ENCODE peak calls at places on chromosome 11, in four cellular contexts. I is BJ, B is pancreas, V is GM23338. S is an unnamed sample. For H3K27me3, the result is how much of the 10 kb centered on the place peaks cover.

GRCh38 chr11:9660886-9661285 is 3.0 kb upstream of the SWAP70 start:
- DNase-seq in I (no peak), B (no peak), V (no peak), S (no peak)

GRCh38 chr11:9820260-9820659 is 156.4 kb downstream of the SWAP70 start:
- DNase-seq in I (no peak), B (no peak), V (no peak), S (peak)

GRCh38 chr11:128835741-128836410 is 31.2 kb downstream of the KCNJ1 start:
- DNase-seq in I (no peak), B (peak), V (peak), S (no peak)

GRCh38 chr11:203056-203944 is 3.9 kb downstream of the BET1L start:
- DNase-seq in I (no peak), B (no peak), V (no peak), S (no peak)

GRCh38 chr11:119805663-119806062 is 76.7 kb upstream of the NECTIN1 start:
- DNase-seq in I (no peak), B (no peak), V (no peak), S (no peak)

GRCh38 chr11:831951-832528 is 712 bp upstream of the CD151 start:
- DNase-seq in I (no peak), B (no peak), V (no peak), S (no peak)

GRCh38 chr11:129458756-129459535 is 83.3 kb downstream of the BARX2 start:
- DNase-seq in I (no peak), B (no peak), V (no peak), S (no peak)

GRCh38 chr11:82896183-82896582 is 4.0 kb downstream of the PRCP start:
- DNase-seq in I (no peak), B (no peak), V (no peak), S (no peak)

GRCh38 chr11:119722281-119722794 is 6.7 kb downstream of the NECTIN1 start:
- DNase-seq in I (no peak), B (peak), V (peak), S (no peak)

GRCh38 chr11:82089426-82089825 is 644.2 kb downstream of the FAM181B start:
- DNase-seq in I (no peak), B (no peak), V (no peak), S (no peak)

GRCh38 chr11:119120639-119121007 is 757 bp upstream of the HINFP start:
- DNase-seq in I (no peak), B (no peak), V (no peak), S (no peak)

GRCh38 chr11:12537778-12538401 is 136.3 kb upstream of the TEAD1 start:
- DNase-seq in I (no peak), B (no peak), V (peak), S (peak)

GRCh38 chr11:113849713-113850112 is 25.7 kb downstream of the USP28 start:
- DNase-seq in I (no peak), B (no peak), V (peak), S (no peak)

GRCh38 chr11:30015725-30016449 is 943 bp downstream of the KCNA4 start:
- DNase-seq in I (no peak), B (no peak), V (peak), S (no peak)

GRCh38 chr11:62337682-62338181 is 484 bp downstream of the ASRGL1 start:
- DNase-seq in I (no peak), B (peak), V (peak), S (no peak)

GRCh38 chr11:101583180-101584128 is at the start of gene TRPC6:
- DNase-seq in I (no peak), B (no peak), V (peak), S (no peak)

GRCh38 chr11:36372101-36372767 is 76.1 kb downstream of the PRR5L start:
- DNase-seq in I (no peak), B (no peak), V (no peak), S (peak)

GRCh38 chr11:2671748-2672147 is 28.0 kb downstream of the KCNQ1OT1 start:
- DNase-seq in I (no peak), B (no peak), V (no peak), S (no peak)

GRCh38 chr11:12765428-12765827 is 91.2 kb downstream of the TEAD1 start:
- DNase-seq in I (no peak), B (no peak), V (no peak), S (no peak)

GRCh38 chr11:125214466-125215204 is 50.1 kb downstream of the PKNOX2 start:
- DNase-seq in I (no peak), B (no peak), V (no peak), S (no peak)

GRCh38 chr11:67604815-67605214 is 1.9 kb upstream of the NDUFV1 start:
- DNase-seq in I (no peak), B (no peak), V (no peak), S (no peak)

GRCh38 chr11:96154802-96155520 is 188.0 kb downstream of the MAML2 start:
- DNase-seq in I (no peak), B (no peak), V (no peak), S (no peak)

GRCh38 chr11:19370100-19370861 is 129.5 kb upstream of the E2F8 start:
- DNase-seq in I (no peak), B (no peak), V (no peak), S (peak)

GRCh38 chr11:115364892-115365291 is 139.3 kb downstream of the CADM1 start:
- DNase-seq in I (no peak), B (no peak), V (no peak), S (no peak)

GRCh38 chr11:43941257-43941879 is 1.1 kb upstream of the C11orf96 start:
- DNase-seq in I (no peak), B (no peak), V (no peak), S (no peak)

GRCh38 chr11:91981995-91982394 is 242.6 kb upstream of the FAT3 start:
- DNase-seq in I (peak), B (peak), V (no peak), S (peak)

GRCh38 chr11:113085446-113085845 is 124.2 kb downstream of the NCAM1 start:
- DNase-seq in I (no peak), B (no peak), V (no peak), S (no peak)

GRCh38 chr11:113477321-113477720 is 2.1 kb upstream of the DRD2 start:
- DNase-seq in I (no peak), B (no peak), V (peak), S (no peak)

GRCh38 chr11:69830086-69830485 is 10.9 kb upstream of the FGF3 start:
- DNase-seq in I (no peak), B (no peak), V (no peak), S (no peak)

GRCh38 chr11:128532016-128532570 is 55.3 kb downstream of the ETS1 start:
- DNase-seq in I (no peak), B (no peak), V (no peak), S (no peak)

GRCh38 chr11:57474751-57475115 is 14.4 kb downstream of the RTN4RL2 start:
- DNase-seq in I (no peak), B (no peak), V (peak), S (no peak)
- H3K27me3 ChIP-seq in I (under half), B (under half), V (under half), S (under half)

GRCh38 chr11:79413258-79413657 is 27.6 kb downstream of the TENM4 start:
- DNase-seq in I (peak), B (peak), V (peak), S (peak)
- H3K27me3 ChIP-seq in I (under half), B (under half), V (under half), S (under half)

GRCh38 chr11:71115770-71116434 is 136.5 kb downstream of the SHANK2 start:
- DNase-seq in I (no peak), B (no peak), V (no peak), S (no peak)
- H3K27me3 ChIP-seq in I (under half), B (under half), V (under half), S (under half)

DNA sequence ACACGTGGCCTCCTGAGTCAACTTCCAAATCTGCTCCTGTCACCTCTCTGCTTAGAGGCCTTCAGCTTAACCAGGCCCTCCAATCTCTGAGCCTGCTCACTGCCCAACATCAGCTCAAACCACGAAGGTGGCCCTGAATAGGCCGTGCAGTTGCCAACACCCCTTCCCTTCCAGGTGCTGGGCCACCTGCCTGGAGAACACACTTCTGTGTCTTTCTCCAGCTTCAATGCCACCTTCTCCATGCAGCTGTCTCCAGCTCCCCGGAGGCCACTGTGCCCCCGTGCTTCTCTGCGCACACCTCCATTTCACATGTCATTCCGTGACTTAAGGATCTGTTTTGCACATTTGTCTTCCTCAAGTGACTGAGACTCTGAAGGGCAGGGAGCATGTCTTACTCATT is 5.3 kb downstream of the RELA start:
- DNase-seq in I (no peak), B (no peak), V (no peak), S (no peak)
- H3K27me3 ChIP-seq in I (under half), B (under half), V (under half), S (under half)

S was measured in psoas muscle.